ENCODE peak calls at places on chromosome 1, in ten cellular contexts. One of them, this sample, is unnamed.

GRCh38 chr1:113793878-113794834 is 18.1 kb downstream of the RSBN1 start:
- DNase-seq in CD8-positive, alpha-beta memory T cell: no peak
- DNase-seq in aorta: no peak
- DNase-seq in ascending aorta: no peak
- DNase-seq in fibroblast of lung: no peak
- DNase-seq in CD8-positive, alpha-beta T cell: no peak
- DNase-seq in naive thymus-derived CD4-positive, alpha-beta T cell: no peak
- DNase-seq in transverse colon: no peak
- DNase-seq in psoas muscle: no peak
- DNase-seq in IMR-90: no peak
- DNase-seq in this sample: no peak

GRCh38 chr1:156670791-156671190 is 6.4 kb downstream of the NES start:
- DNase-seq in CD8-positive, alpha-beta memory T cell: no peak
- DNase-seq in aorta: no peak
- DNase-seq in ascending aorta: no peak
- DNase-seq in fibroblast of lung: no peak
- DNase-seq in CD8-positive, alpha-beta T cell: no peak
- DNase-seq in naive thymus-derived CD4-positive, alpha-beta T cell: no peak
- DNase-seq in transverse colon: no peak
- DNase-seq in psoas muscle: no peak
- DNase-seq in IMR-90: no peak
- DNase-seq in this sample: no peak

GRCh38 chr1:171841931-171842723 is 829 bp downstream of the DNM3 start:
- DNase-seq in CD8-positive, alpha-beta memory T cell: peak; percentile 6
- DNase-seq in aorta: no peak
- DNase-seq in ascending aorta: no peak
- DNase-seq in fibroblast of lung: peak; percentile 4
- DNase-seq in CD8-positive, alpha-beta T cell: peak; percentile 4
- DNase-seq in naive thymus-derived CD4-positive, alpha-beta T cell: peak; percentile 10
- DNase-seq in transverse colon: no peak
- DNase-seq in psoas muscle: peak; percentile 14
- DNase-seq in IMR-90: no peak
- DNase-seq in this sample: peak; percentile 12

GRCh38 chr1:171226757-171227370 is 21.4 kb upstream of the FMO1 start:
- DNase-seq in CD8-positive, alpha-beta memory T cell: no peak
- DNase-seq in aorta: peak; percentile 49
- DNase-seq in ascending aorta: no peak
- DNase-seq in fibroblast of lung: peak; percentile 69
- DNase-seq in CD8-positive, alpha-beta T cell: no peak
- DNase-seq in naive thymus-derived CD4-positive, alpha-beta T cell: peak; percentile 3
- DNase-seq in transverse colon: peak; percentile 47
- DNase-seq in psoas muscle: no peak
- DNase-seq in IMR-90: peak; percentile 80
- DNase-seq in this sample: no peak

GRCh38 chr1:236835491-236835890 is 40.4 kb downstream of the MTR start:
- DNase-seq in CD8-positive, alpha-beta memory T cell: no peak
- DNase-seq in aorta: no peak
- DNase-seq in ascending aorta: no peak
- DNase-seq in fibroblast of lung: no peak
- DNase-seq in CD8-positive, alpha-beta T cell: no peak
- DNase-seq in naive thymus-derived CD4-positive, alpha-beta T cell: no peak
- DNase-seq in transverse colon: no peak
- DNase-seq in psoas muscle: no peak
- DNase-seq in IMR-90: no peak
- DNase-seq in this sample: no peak

GRCh38 chr1:13543927-13544556 is 30.2 kb upstream of the LRRC38 start:
- DNase-seq in CD8-positive, alpha-beta memory T cell: no peak
- DNase-seq in aorta: no peak
- DNase-seq in ascending aorta: no peak
- DNase-seq in fibroblast of lung: peak; percentile 3
- DNase-seq in CD8-positive, alpha-beta T cell: no peak
- DNase-seq in naive thymus-derived CD4-positive, alpha-beta T cell: no peak
- DNase-seq in transverse colon: peak; percentile 13
- DNase-seq in psoas muscle: peak; percentile 70
- DNase-seq in IMR-90: no peak
- DNase-seq in this sample: no peak

GRCh38 chr1:95086949-95087533 is 14.3 kb upstream of the ALG14 start:
- DNase-seq in CD8-positive, alpha-beta memory T cell: no peak
- DNase-seq in aorta: no peak
- DNase-seq in ascending aorta: no peak
- DNase-seq in fibroblast of lung: peak; percentile 91
- DNase-seq in CD8-positive, alpha-beta T cell: no peak
- DNase-seq in naive thymus-derived CD4-positive, alpha-beta T cell: no peak
- DNase-seq in transverse colon: no peak
- DNase-seq in psoas muscle: no peak
- DNase-seq in IMR-90: peak; percentile 92
- DNase-seq in this sample: no peak

GRCh38 chr1:26538480-26539412 is 9.2 kb downstream of the RPS6KA1 start:
- DNase-seq in CD8-positive, alpha-beta memory T cell: no peak
- DNase-seq in aorta: no peak
- DNase-seq in ascending aorta: no peak
- DNase-seq in fibroblast of lung: peak; percentile 17
- DNase-seq in CD8-positive, alpha-beta T cell: no peak
- DNase-seq in naive thymus-derived CD4-positive, alpha-beta T cell: no peak
- DNase-seq in transverse colon: peak; percentile 59
- DNase-seq in psoas muscle: no peak
- DNase-seq in IMR-90: peak; percentile 26
- DNase-seq in this sample: peak; percentile 26

GRCh38 chr1:164794310-164794709 is 235.3 kb downstream of the PBX1 start:
- DNase-seq in CD8-positive, alpha-beta memory T cell: no peak
- DNase-seq in aorta: peak; percentile 54
- DNase-seq in ascending aorta: peak; percentile 28
- DNase-seq in fibroblast of lung: peak; percentile 96
- DNase-seq in CD8-positive, alpha-beta T cell: no peak
- DNase-seq in naive thymus-derived CD4-positive, alpha-beta T cell: no peak
- DNase-seq in transverse colon: no peak
- DNase-seq in psoas muscle: no peak
- DNase-seq in IMR-90: peak; percentile 94
- DNase-seq in this sample: no peak

GRCh38 chr1:78668427-78668826 is 18.8 kb downstream of the IFI44 start:
- DNase-seq in CD8-positive, alpha-beta memory T cell: no peak
- DNase-seq in aorta: no peak
- DNase-seq in ascending aorta: no peak
- DNase-seq in fibroblast of lung: no peak
- DNase-seq in CD8-positive, alpha-beta T cell: no peak
- DNase-seq in naive thymus-derived CD4-positive, alpha-beta T cell: no peak
- DNase-seq in transverse colon: no peak
- DNase-seq in psoas muscle: no peak
- DNase-seq in IMR-90: no peak
- DNase-seq in this sample: no peak

GRCh38 chr1:31978853-31979400 is 34.7 kb upstream of the KHDRBS1 start:
- DNase-seq in CD8-positive, alpha-beta memory T cell: no peak
- DNase-seq in aorta: no peak
- DNase-seq in ascending aorta: no peak
- DNase-seq in fibroblast of lung: no peak
- DNase-seq in CD8-positive, alpha-beta T cell: no peak
- DNase-seq in naive thymus-derived CD4-positive, alpha-beta T cell: no peak
- DNase-seq in transverse colon: no peak
- DNase-seq in psoas muscle: no peak
- DNase-seq in IMR-90: no peak
- DNase-seq in this sample: no peak

GRCh38 chr1:9746211-9746610 is 77.6 kb downstream of the CLSTN1 start:
- DNase-seq in CD8-positive, alpha-beta memory T cell: no peak
- DNase-seq in aorta: no peak
- DNase-seq in ascending aorta: no peak
- DNase-seq in fibroblast of lung: no peak
- DNase-seq in CD8-positive, alpha-beta T cell: no peak
- DNase-seq in naive thymus-derived CD4-positive, alpha-beta T cell: no peak
- DNase-seq in transverse colon: no peak
- DNase-seq in psoas muscle: no peak
- DNase-seq in IMR-90: no peak
- DNase-seq in this sample: no peak

DNA sequence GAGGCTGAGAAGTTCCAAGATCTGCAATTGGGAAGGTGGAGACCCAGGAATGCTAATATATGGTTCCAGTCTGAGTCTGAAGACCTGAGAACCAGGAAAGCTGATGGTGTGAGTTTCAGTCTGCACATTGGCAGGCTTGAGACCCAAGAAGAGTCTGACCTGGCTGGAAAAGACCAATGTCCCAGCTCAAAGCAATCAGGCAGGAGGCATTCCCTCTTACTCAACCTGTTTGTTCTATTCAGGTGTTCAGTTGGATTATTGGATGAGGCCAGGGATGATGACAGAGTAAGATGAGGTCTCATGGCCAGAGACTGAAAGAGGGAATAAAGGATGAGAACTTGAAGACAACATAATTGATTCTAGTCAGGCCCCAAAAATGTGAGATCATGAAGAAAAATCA is 50.1 kb downstream of the SPATA46 start:
- DNase-seq in CD8-positive, alpha-beta memory T cell: no peak
- DNase-seq in aorta: no peak
- DNase-seq in ascending aorta: no peak
- DNase-seq in fibroblast of lung: no peak
- DNase-seq in CD8-positive, alpha-beta T cell: no peak
- DNase-seq in naive thymus-derived CD4-positive, alpha-beta T cell: no peak
- DNase-seq in transverse colon: no peak
- DNase-seq in psoas muscle: no peak
- DNase-seq in IMR-90: no peak
- DNase-seq in this sample: no peak
- H3K4me1 ChIP-seq in CD8-positive, alpha-beta memory T cell: no peaks in the 10 kb centered on the region
- H3K4me1 ChIP-seq in aorta: no peaks in the 10 kb centered on the region
- H3K4me1 ChIP-seq in ascending aorta: peaks cover 6% of the 10 kb centered on the region
- H3K4me1 ChIP-seq in fibroblast of lung: no peaks in the 10 kb centered on the region
- H3K4me1 ChIP-seq in CD8-positive, alpha-beta T cell: no peaks in the 10 kb centered on the region
- H3K4me1 ChIP-seq in naive thymus-derived CD4-positive, alpha-beta T cell: no peaks in the 10 kb centered on the region
- H3K4me1 ChIP-seq in transverse colon: no peaks in the 10 kb centered on the region
- H3K4me1 ChIP-seq in psoas muscle: no peaks in the 10 kb centered on the region
- H3K4me1 ChIP-seq in IMR-90: no peaks in the 10 kb centered on the region
- H3K4me1 ChIP-seq in this sample: no peaks in the 10 kb centered on the region

GRCh38 chr1:16210581-16210980 is 1.9 kb downstream of the ARHGEF19 start:
- DNase-seq in CD8-positive, alpha-beta memory T cell: no peak
- DNase-seq in aorta: no peak
- DNase-seq in ascending aorta: no peak
- DNase-seq in fibroblast of lung: no peak
- DNase-seq in CD8-positive, alpha-beta T cell: no peak
- DNase-seq in naive thymus-derived CD4-positive, alpha-beta T cell: no peak
- DNase-seq in transverse colon: no peak
- DNase-seq in psoas muscle: no peak
- DNase-seq in IMR-90: no peak
- DNase-seq in this sample: no peak

GRCh38 chr1:16212251-16212961 is at the start of gene ARHGEF19:
- DNase-seq in CD8-positive, alpha-beta memory T cell: no peak
- DNase-seq in aorta: no peak
- DNase-seq in ascending aorta: no peak
- DNase-seq in fibroblast of lung: no peak
- DNase-seq in CD8-positive, alpha-beta T cell: no peak
- DNase-seq in naive thymus-derived CD4-positive, alpha-beta T cell: no peak
- DNase-seq in transverse colon: peak; percentile 50
- DNase-seq in psoas muscle: no peak
- DNase-seq in IMR-90: no peak
- DNase-seq in this sample: no peak

GRCh38 chr1:16213013-16213412 is 561 bp upstream of the ARHGEF19 start:
- DNase-seq in CD8-positive, alpha-beta memory T cell: no peak
- DNase-seq in aorta: no peak
- DNase-seq in ascending aorta: no peak
- DNase-seq in fibroblast of lung: no peak
- DNase-seq in CD8-positive, alpha-beta T cell: no peak
- DNase-seq in naive thymus-derived CD4-positive, alpha-beta T cell: no peak
- DNase-seq in transverse colon: no peak
- DNase-seq in psoas muscle: no peak
- DNase-seq in IMR-90: no peak
- DNase-seq in this sample: no peak

GRCh38 chr1:16209847-16210407 is 2.5 kb downstream of the ARHGEF19 start:
- DNase-seq in CD8-positive, alpha-beta memory T cell: no peak
- DNase-seq in aorta: no peak
- DNase-seq in ascending aorta: no peak
- DNase-seq in fibroblast of lung: peak; percentile 29
- DNase-seq in CD8-positive, alpha-beta T cell: no peak
- DNase-seq in naive thymus-derived CD4-positive, alpha-beta T cell: no peak
- DNase-seq in transverse colon: no peak
- DNase-seq in psoas muscle: no peak
- DNase-seq in IMR-90: peak; percentile 17
- DNase-seq in this sample: no peak

GRCh38 chr1:16211824-16212223 is 628 bp downstream of the ARHGEF19 start:
- DNase-seq in CD8-positive, alpha-beta memory T cell: no peak
- DNase-seq in aorta: peak; percentile 14
- DNase-seq in ascending aorta: no peak
- DNase-seq in fibroblast of lung: no peak
- DNase-seq in CD8-positive, alpha-beta T cell: no peak
- DNase-seq in naive thymus-derived CD4-positive, alpha-beta T cell: no peak
- DNase-seq in transverse colon: no peak
- DNase-seq in psoas muscle: no peak
- DNase-seq in IMR-90: no peak
- DNase-seq in this sample: no peak
- H3K4me3 ChIP-seq in CD8-positive, alpha-beta memory T cell: no peak overlapping the region
- H3K4me3 ChIP-seq in aorta: no peak overlapping the region
- H3K4me3 ChIP-seq in ascending aorta: no peak overlapping the region
- H3K4me3 ChIP-seq in fibroblast of lung: no peak overlapping the region
- H3K4me3 ChIP-seq in CD8-positive, alpha-beta T cell: no peak overlapping the region
- H3K4me3 ChIP-seq in naive thymus-derived CD4-positive, alpha-beta T cell: no peak overlapping the region
- H3K4me3 ChIP-seq in transverse colon: no peak overlapping the region
- H3K4me3 ChIP-seq in psoas muscle: no peak overlapping the region
- H3K4me3 ChIP-seq in IMR-90: no peak overlapping the region
- H3K4me3 ChIP-seq in this sample: no peak overlapping the region

DNA sequence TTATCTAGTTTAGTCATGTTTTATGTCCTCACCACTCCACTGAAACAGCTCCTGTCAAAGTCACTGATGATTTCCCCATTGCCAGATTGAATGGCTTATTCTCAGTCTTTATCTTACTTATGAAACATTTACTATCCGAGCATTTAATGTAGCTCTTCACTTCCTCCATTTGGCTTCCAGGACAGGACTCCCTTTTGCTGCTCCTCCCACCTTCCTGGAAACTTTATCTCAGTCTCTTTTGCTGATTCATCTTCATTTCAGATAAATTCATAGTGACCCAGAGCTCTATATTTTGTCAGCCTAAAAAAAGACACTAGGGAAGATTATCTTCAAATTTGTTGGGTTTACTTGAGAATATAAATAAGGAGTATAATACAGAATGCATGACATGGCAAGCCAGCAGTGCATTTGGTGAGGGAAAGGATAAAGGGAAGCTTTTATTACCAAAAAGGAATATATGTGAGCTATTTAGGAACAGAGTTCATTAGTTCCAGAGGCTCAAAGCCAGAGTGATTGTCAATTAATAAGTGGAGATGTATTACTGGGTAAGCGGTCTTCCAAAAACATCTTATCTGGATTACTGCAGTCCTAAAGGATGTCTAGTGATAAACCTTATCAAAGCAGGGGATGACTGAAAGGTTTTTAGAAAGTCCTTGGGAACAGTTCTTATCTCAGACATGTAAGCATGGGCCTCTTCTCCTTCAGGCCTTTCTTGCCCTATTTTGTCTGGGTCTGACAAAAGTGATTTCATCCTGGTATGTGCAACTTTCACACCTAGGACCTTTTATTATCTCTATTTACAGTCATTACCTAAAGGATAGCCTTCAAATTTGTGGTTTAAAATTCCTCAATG is 25.6 kb downstream of the IL23R start:
- DNase-seq in CD8-positive, alpha-beta memory T cell: no peak
- DNase-seq in aorta: no peak
- DNase-seq in ascending aorta: no peak
- DNase-seq in fibroblast of lung: peak; percentile 8
- DNase-seq in CD8-positive, alpha-beta T cell: no peak
- DNase-seq in naive thymus-derived CD4-positive, alpha-beta T cell: no peak
- DNase-seq in transverse colon: no peak
- DNase-seq in psoas muscle: no peak
- DNase-seq in IMR-90: no peak
- DNase-seq in this sample: no peak
- H3K27me3 ChIP-seq in CD8-positive, alpha-beta memory T cell: no peaks in the 10 kb centered on the region
- H3K27me3 ChIP-seq in aorta: no peaks in the 10 kb centered on the region
- H3K27me3 ChIP-seq in ascending aorta: no peaks in the 10 kb centered on the region
- H3K27me3 ChIP-seq in fibroblast of lung: no peaks in the 10 kb centered on the region
- H3K27me3 ChIP-seq in CD8-positive, alpha-beta T cell: no peaks in the 10 kb centered on the region
- H3K27me3 ChIP-seq in naive thymus-derived CD4-positive, alpha-beta T cell: no peaks in the 10 kb centered on the region
- H3K27me3 ChIP-seq in transverse colon: no peaks in the 10 kb centered on the region
- H3K27me3 ChIP-seq in psoas muscle: no peaks in the 10 kb centered on the region
- H3K27me3 ChIP-seq in IMR-90: peaks cover 3% of the 10 kb centered on the region
- H3K27me3 ChIP-seq in this sample: no peaks in the 10 kb centered on the region

GRCh38 chr1:54374766-54375165 is 31.4 kb downstream of the SSBP3 start:
- DNase-seq in CD8-positive, alpha-beta memory T cell: no peak
- DNase-seq in aorta: no peak
- DNase-seq in ascending aorta: no peak
- DNase-seq in fibroblast of lung: no peak
- DNase-seq in CD8-positive, alpha-beta T cell: no peak
- DNase-seq in naive thymus-derived CD4-positive, alpha-beta T cell: no peak
- DNase-seq in transverse colon: no peak
- DNase-seq in psoas muscle: no peak
- DNase-seq in IMR-90: no peak
- DNase-seq in this sample: no peak
- H3K4me1 ChIP-seq in CD8-positive, alpha-beta memory T cell: peaks cover 63% of the 10 kb centered on the region
- H3K4me1 ChIP-seq in aorta: no peaks in the 10 kb centered on the region
- H3K4me1 ChIP-seq in ascending aorta: peaks cover 4% of the 10 kb centered on the region
- H3K4me1 ChIP-seq in fibroblast of lung: peaks cover 3% of the 10 kb centered on the region
- H3K4me1 ChIP-seq in CD8-positive, alpha-beta T cell: peaks cover 72% of the 10 kb centered on the region
- H3K4me1 ChIP-seq in naive thymus-derived CD4-positive, alpha-beta T cell: peaks cover 51% of the 10 kb centered on the region
- H3K4me1 ChIP-seq in transverse colon: peaks cover 62% of the 10 kb centered on the region
- H3K4me1 ChIP-seq in psoas muscle: peaks cover 98% of the 10 kb centered on the region
- H3K4me1 ChIP-seq in IMR-90: peaks cover 19% of the 10 kb centered on the region
- H3K4me1 ChIP-seq in this sample: peaks cover 2% of the 10 kb centered on the region